ENCODE peak calls at places on chromosomes 6 and 20, in nine cellular contexts. Z is right lobe of liver, B is HFF-Myc, G is uterus, K is GM23338, L is fibroblast of pulmonary artery, E is AG04449, Y is fibroblast of the aortic adventitia, P is mucosa of descending colon. W is an unnamed sample.
A peak's percentile ranks its signal among the peaks of the same experiment; 100 is the strongest.

GRCh38 chr6:1986454-1987243 is 258.8 kb downstream of the GMDS start:
- DNase-seq in K (no peak), E (no peak), G (no peak), L (peak; percentile 24), Y (peak; percentile 49), B (no peak), Z (no peak), P (no peak), W (no peak)

GRCh38 chr20:62305765-62306431 is 3.1 kb downstream of the ADRM1 start:
- DNase-seq in Z (no peak), P (no peak), G (no peak), K (no peak), B (no peak), Y (no peak), L (no peak), E (no peak), W (no peak)

GRCh38 chr6:134315974-134316391 is 1.9 kb downstream of the SGK1 start:
- DNase-seq in P (no peak), L (no peak), G (no peak), Y (no peak), Z (no peak), K (peak; percentile 6), B (no peak), E (no peak), W (no peak)

GRCh38 chr6:117550078-117550600 is 52.2 kb downstream of the GOPC start:
- DNase-seq in K (no peak), E (no peak), L (no peak), Y (no peak), B (no peak), P (no peak), Z (no peak), G (no peak), W (no peak)

GRCh38 chr20:46348972-46349741 is 40.9 kb upstream of the CDH22 start:
- DNase-seq in K (peak; percentile 87), B (no peak), Z (no peak), E (no peak), G (peak; percentile 52), L (peak; percentile 55), Y (peak; percentile 49), P (no peak), W (peak; percentile 61)

GRCh38 chr20:63134201-63134612 is 81.7 kb downstream of the YTHDF1 start:
- DNase-seq in K (peak; percentile 60), E (no peak), Y (no peak), G (no peak), B (no peak), Z (peak; percentile 47), L (no peak), P (peak; percentile 37), W (no peak)

GRCh38 chr6:39214846-39215639 is 14.2 kb downstream of the KCNK5 start:
- DNase-seq in B (no peak), Z (peak; percentile 75), K (no peak), P (no peak), G (no peak), Y (no peak), E (no peak), L (no peak), W (no peak)

GRCh38 chr6:1595271-1596087 is 14.2 kb upstream of the FOXC1 start:
- DNase-seq in E (no peak), P (no peak), B (no peak), K (no peak), L (no peak), Z (peak; percentile 51), Y (no peak), G (no peak), W (no peak)

GRCh38 chr6:67880939-67881705 is 754.0 kb upstream of the ADGRB3 start:
- DNase-seq in L (peak; percentile 25), E (no peak), B (no peak), G (no peak), K (no peak), Z (no peak), P (no peak), Y (peak; percentile 8), W (no peak)

GRCh38 chr6:408599-409102 is 17.1 kb downstream of the IRF4 start:
- DNase-seq in L (peak; percentile 41), E (no peak), P (no peak), B (no peak), Z (no peak), K (peak; percentile 76), G (no peak), Y (peak; percentile 74), W (no peak)
- TF ChIP-seq CTCF in L (peak; percentile 23), E (peak; percentile 9), P (no peak), B (peak; percentile 36), Z (no peak), K (peak; percentile 53), G (peak; percentile 30), Y (peak; percentile 48), W (peak; percentile 63)

GRCh38 chr20:34989670-34990069 is 34.0 kb downstream of the MYH7B start:
- DNase-seq in L (no peak), P (no peak), K (no peak), G (no peak), Y (no peak), E (no peak), Z (no peak), B (no peak), W (no peak)

GRCh38 chr20:34990661-34991214 is 35.1 kb downstream of the MYH7B start:
- DNase-seq in L (no peak), E (no peak), G (no peak), K (no peak), Y (no peak), B (no peak), P (no peak), Z (no peak), W (no peak)

GRCh38 chr20:34988176-34988540 is 32.5 kb downstream of the MYH7B start:
- DNase-seq in Z (no peak), P (peak; percentile 36), L (peak; percentile 11), B (no peak), E (no peak), K (no peak), G (no peak), Y (peak; percentile 7), W (no peak)

GRCh38 chr20:34989118-34989517 is 33.5 kb downstream of the MYH7B start:
- DNase-seq in E (no peak), P (no peak), Z (no peak), Y (no peak), B (no peak), K (no peak), L (no peak), G (no peak), W (no peak)

GRCh38 chr20:34990231-34990630 is 34.6 kb downstream of the MYH7B start:
- DNase-seq in E (no peak), B (no peak), Y (no peak), P (no peak), G (no peak), K (no peak), L (no peak), Z (no peak), W (no peak)
- TF ChIP-seq CTCF in E (no peak), B (no peak), Y (no peak), P (no peak), G (no peak), K (no peak), L (no peak), Z (no peak), W (no peak)

DNA sequence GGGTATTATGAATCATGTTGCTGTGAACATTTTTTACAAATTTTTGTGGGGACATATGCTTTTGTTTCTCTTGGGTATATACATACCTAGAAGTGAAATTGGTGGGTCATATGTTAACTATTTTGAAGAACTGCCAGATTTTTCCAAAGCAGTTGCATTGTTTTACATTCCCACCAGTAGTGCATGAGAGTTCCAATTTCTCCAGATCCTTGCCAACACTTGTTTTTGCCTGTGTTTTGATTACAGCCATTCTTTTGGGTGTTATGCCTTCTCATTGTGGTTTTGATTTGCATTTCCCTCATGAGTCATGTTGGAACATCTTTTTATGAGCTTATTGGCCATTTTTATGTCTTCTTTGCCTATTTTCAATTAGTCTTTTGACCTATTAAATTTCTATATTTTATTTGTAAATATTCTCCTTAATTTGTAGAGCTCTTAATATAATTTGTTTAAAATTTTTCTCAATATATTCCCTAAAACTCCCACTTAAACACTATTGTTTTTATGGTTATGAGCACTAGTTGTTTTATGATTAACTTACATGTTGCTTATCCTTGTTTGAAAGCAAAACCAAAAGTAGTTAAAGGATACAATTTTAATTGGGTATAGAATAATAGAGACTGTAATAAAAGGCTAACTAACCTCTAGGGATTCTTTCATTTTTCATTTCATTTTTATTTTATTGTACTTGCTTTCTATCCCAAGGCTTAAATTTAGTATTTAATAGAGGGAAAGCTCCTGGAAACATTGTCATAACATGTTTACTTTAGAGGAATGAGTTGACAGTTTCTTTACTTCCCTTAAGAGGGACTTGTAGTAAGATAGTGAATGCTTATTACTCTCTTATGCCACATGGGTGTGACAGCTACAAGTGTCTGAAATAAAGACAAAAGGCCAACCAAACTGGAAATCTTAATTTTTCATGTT is 5.5 kb downstream of the UBR2 start:
- DNase-seq in K (no peak), P (no peak), G (no peak), Z (no peak), E (peak; percentile 82), L (peak; percentile 96), B (peak; percentile 92), Y (peak; percentile 95), W (no peak)
- TF ChIP-seq CTCF in K (no peak), P (no peak), G (no peak), Z (no peak), E (no peak), L (peak; percentile 14), B (no peak), Y (peak; percentile 28), W (no peak)

GRCh38 chr6:30322527-30323501 is 3.9 kb upstream of the TRIM39 start:
- DNase-seq in E (peak; percentile 16), G (no peak), L (peak; percentile 59), K (no peak), P (no peak), B (no peak), Y (peak; percentile 41), Z (no peak), W (no peak)

GRCh38 chr6:30323806-30324205 is 2.9 kb upstream of the TRIM39 start:
- DNase-seq in Z (no peak), B (no peak), K (no peak), P (no peak), G (no peak), E (no peak), L (no peak), Y (no peak), W (no peak)

GRCh38 chr6:30319146-30319835 is 7.4 kb upstream of the TRIM39 start:
- DNase-seq in L (no peak), G (no peak), P (no peak), E (no peak), B (peak; percentile 17), K (peak; percentile 72), Z (no peak), Y (no peak), W (no peak)

GRCh38 chr6:30325150-30325872 is 1.4 kb upstream of the TRIM39 start:
- DNase-seq in B (no peak), L (peak; percentile 39), K (peak; percentile 95), Y (peak; percentile 15), G (no peak), E (no peak), Z (peak; percentile 63), P (no peak), W (no peak)

DNA sequence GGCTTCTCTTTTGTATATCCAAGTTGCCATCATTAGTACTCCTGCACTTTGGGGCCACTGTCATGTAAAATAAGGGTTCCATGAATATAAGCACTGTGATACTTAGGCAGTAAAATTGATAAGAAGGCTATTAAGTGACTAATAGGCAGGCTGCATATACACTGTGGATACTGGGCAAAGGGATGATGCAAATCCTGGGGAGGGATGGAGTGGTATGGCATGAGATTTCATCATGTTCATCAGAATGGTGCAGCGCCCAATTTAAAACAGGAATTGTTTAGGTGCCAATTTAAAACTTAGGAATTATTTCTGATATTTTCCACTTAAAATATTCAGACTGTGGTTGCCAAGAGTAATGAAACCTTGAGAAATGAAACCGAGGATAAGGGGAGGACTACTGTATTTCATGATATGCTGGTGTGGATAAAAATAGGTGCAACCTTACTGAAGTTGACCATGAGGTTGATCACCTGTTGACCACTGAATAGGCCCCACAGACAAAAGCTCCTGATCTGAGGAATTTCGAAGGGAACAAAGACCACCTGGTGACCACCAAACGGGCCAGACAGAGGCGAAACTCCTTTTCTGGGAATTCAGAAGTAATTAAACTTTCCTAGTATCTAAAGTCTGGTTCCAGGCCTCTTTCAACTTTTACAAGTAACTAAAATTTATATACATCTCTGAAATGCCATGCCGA is 4.9 kb upstream of the TRIM39 start:
- DNase-seq in E (no peak), G (no peak), K (peak; percentile 76), B (no peak), L (peak; percentile 22), Y (peak; percentile 65), Z (no peak), P (no peak), W (no peak)
- TF ChIP-seq CTCF in E (no peak), G (no peak), K (no peak), B (no peak), L (no peak), Y (no peak), Z (no peak), P (no peak), W (no peak)

W was measured in progenitor cell of endocrine pancreas.